ENCODE peak calls at places on chromosome 17, in six cellular contexts. I is kidney tubule cell, R is osteocyte, F is NCI-H1436, O is lung microvascular endothelial cell, H is AG08396. C is an unnamed sample.

GRCh38 chr17:50290074-50290702 is 15.9 kb downstream of the TMEM92 start:
- DNase-seq in I (peak), R (no peak), F (no peak), O (peak), H (peak), C (no peak)

GRCh38 chr17:17021194-17021863 is 20.9 kb upstream of the MPRIP start:
- DNase-seq in I (no peak), R (no peak), F (no peak), O (no peak), H (no peak), C (no peak)

GRCh38 chr17:27755706-27756466 is 44.4 kb downstream of the NOS2 start:
- DNase-seq in I (no peak), R (no peak), F (no peak), O (no peak), H (no peak), C (no peak)

GRCh38 chr17:909642-910323 is 69.8 kb downstream of the NXN start:
- DNase-seq in I (no peak), R (no peak), F (no peak), O (no peak), H (no peak), C (no peak)

GRCh38 chr17:42421479-42422332 is 1.4 kb downstream of the CAVIN1 start:
- DNase-seq in I (peak), R (peak), F (no peak), O (peak), H (peak), C (no peak)

GRCh38 chr17:40316571-40317344 is 7.8 kb downstream of the RARA start:
- DNase-seq in I (peak), R (no peak), F (no peak), O (peak), H (peak), C (peak)

GRCh38 chr17:4950075-4950756 is 703 bp upstream of the ENO3 start:
- DNase-seq in I (no peak), R (no peak), F (peak), O (peak), H (no peak), C (peak)

GRCh38 chr17:15910791-15911190 is 34.1 kb upstream of the ADORA2B start:
- DNase-seq in I (no peak), R (peak), F (no peak), O (no peak), H (no peak), C (no peak)

GRCh38 chr17:55456307-55457240 is 34.9 kb upstream of the MMD start:
- DNase-seq in I (no peak), R (no peak), F (no peak), O (no peak), H (no peak), C (no peak)

GRCh38 chr17:9714801-9715200 is 69.5 kb downstream of the USP43 start:
- DNase-seq in I (no peak), R (no peak), F (no peak), O (no peak), H (no peak), C (no peak)

GRCh38 chr17:50055426-50056216 is at the start of gene ITGA3:
- DNase-seq in I (peak), R (no peak), F (peak), O (peak), H (peak), C (peak)

GRCh38 chr17:78019367-78019975 is 61.0 kb downstream of the TNRC6C start:
- DNase-seq in I (peak), R (no peak), F (no peak), O (peak), H (no peak), C (no peak)

GRCh38 chr17:35896011-35896587 is 15.9 kb upstream of the CCL5 start:
- DNase-seq in I (no peak), R (no peak), F (no peak), O (no peak), H (no peak), C (no peak)

GRCh38 chr17:29835438-29836351 is 94.3 kb downstream of the SSH2 start:
- DNase-seq in I (peak), R (no peak), F (no peak), O (no peak), H (peak), C (no peak)

C was measured in NCI-H774.